ENCODE peak calls at places on chromosomes 16 and 17, in seven cellular contexts. B is ovary, J is A549, H is Peyer's patch, D is adrenal gland, G is lower leg skin, W is uterus. P is an unnamed sample.

GRCh38 chr17:17723354-17724261 is 42.4 kb downstream of the RAI1 start:
- DNase-seq in J (no peak), H (no peak), G (no peak), D (no peak), W (no peak), B (no peak), P (peak)

GRCh38 chr17:13646411-13646810 is 44.7 kb upstream of the HS3ST3A1 start:
- DNase-seq in W (no peak), G (no peak), H (no peak), D (no peak), J (no peak), B (no peak), P (no peak)

GRCh38 chr17:79778504-79779087 is 648 bp downstream of the CBX2 start:
- DNase-seq in H (no peak), W (no peak), B (peak), J (no peak), G (no peak), D (no peak), P (peak)

GRCh38 chr16:1940273-1941161 is 2.5 kb downstream of the MSRB1 start:
- DNase-seq in B (no peak), W (no peak), J (no peak), G (no peak), D (no peak), H (peak), P (no peak)

GRCh38 chr17:57319806-57320205 is 63.5 kb downstream of the MSI2 start:
- DNase-seq in B (no peak), W (no peak), J (no peak), G (no peak), D (no peak), H (no peak), P (no peak)

GRCh38 chr17:8698142-8699050 is 46.2 kb downstream of the CCDC42 start:
- DNase-seq in G (peak), H (no peak), B (peak), W (peak), D (peak), J (no peak), P (no peak)

GRCh38 chr17:61457226-61457983 is 5.2 kb downstream of the TBX4 start:
- DNase-seq in B (no peak), H (peak), D (no peak), W (no peak), G (peak), J (no peak), P (no peak)

GRCh38 chr17:8985054-8985701 is 19.7 kb upstream of the PIK3R5 start:
- DNase-seq in D (no peak), W (no peak), J (no peak), G (no peak), H (no peak), B (no peak), P (no peak)

GRCh38 chr16:54594646-54595381 is 308.2 kb upstream of the IRX3 start:
- DNase-seq in G (no peak), B (no peak), D (no peak), H (no peak), J (no peak), W (no peak), P (no peak)

GRCh38 chr16:17362191-17362590 is 108.6 kb downstream of the XYLT1 start:
- DNase-seq in G (no peak), D (no peak), J (no peak), W (no peak), H (no peak), B (no peak), P (no peak)

GRCh38 chr16:9901-10665 is 43.3 kb downstream of the POLR3K start:
- DNase-seq in G (peak), D (no peak), W (no peak), B (peak), J (no peak), H (peak), P (peak)

GRCh38 chr17:19372004-19372365 is 6.3 kb upstream of the MAPK7 start:
- DNase-seq in J (no peak), W (peak), B (no peak), G (peak), D (no peak), H (no peak), P (no peak)

GRCh38 chr16:23254338-23254737 is 47.8 kb upstream of the SCNN1B start:
- DNase-seq in D (no peak), G (no peak), B (no peak), J (no peak), W (no peak), H (no peak), P (no peak)

GRCh38 chr16:81483970-81484595 is 39.5 kb downstream of the CMIP start:
- DNase-seq in B (no peak), D (no peak), H (no peak), W (no peak), G (no peak), J (no peak), P (peak)

GRCh38 chr17:67546578-67547527 is 169.8 kb downstream of the PITPNC1 start:
- DNase-seq in B (peak), J (no peak), G (no peak), H (peak), W (peak), D (peak), P (no peak)

GRCh38 chr17:65268832-65269231 is 131.7 kb downstream of the RGS9 start:
- DNase-seq in B (no peak), G (no peak), J (no peak), D (no peak), W (no peak), H (no peak), P (no peak)

GRCh38 chr17:58338454-58338841 is 9.9 kb upstream of the TSPOAP1 start:
- DNase-seq in H (no peak), W (no peak), D (no peak), J (no peak), B (no peak), G (no peak), P (no peak)

GRCh38 chr16:79747688-79748087 is 147.2 kb upstream of the MAF start:
- DNase-seq in W (no peak), D (no peak), H (no peak), J (no peak), G (no peak), B (no peak), P (no peak)

GRCh38 chr16:2194852-2195315 is 1.5 kb downstream of the CASKIN1 start:
- DNase-seq in D (no peak), B (no peak), H (no peak), G (no peak), W (no peak), J (peak), P (peak)

GRCh38 chr17:31388770-31389672 is 2.5 kb upstream of the RAB11FIP4 start:
- DNase-seq in W (no peak), G (peak), J (peak), H (no peak), D (no peak), B (no peak), P (peak)

GRCh38 chr16:89358030-89359005 is 132.0 kb downstream of the ANKRD11 start:
- DNase-seq in G (no peak), J (no peak), W (no peak), H (peak), B (peak), D (no peak), P (no peak)

GRCh38 chr16:57898961-57899360 is 72.0 kb downstream of the CNGB1 start:
- DNase-seq in W (no peak), H (no peak), D (no peak), G (no peak), B (no peak), J (no peak), P (no peak)

GRCh38 chr16:88347656-88348376 is 34.9 kb upstream of the ZNF469 start:
- DNase-seq in J (no peak), B (peak), D (no peak), G (no peak), W (no peak), H (no peak), P (no peak)

GRCh38 chr16:17463335-17463734 is 7.4 kb downstream of the XYLT1 start:
- DNase-seq in J (no peak), D (no peak), W (no peak), G (no peak), B (no peak), H (no peak), P (no peak)

GRCh38 chr16:74297296-74297665 is 667 bp downstream of the PSMD7 start:
- DNase-seq in B (no peak), H (no peak), G (peak), W (no peak), J (peak), D (peak), P (peak)

GRCh38 chr16:1772908-1773702 is at the start of gene MRPS34:
- DNase-seq in H (peak), G (peak), B (peak), J (peak), W (peak), D (peak), P (peak)

GRCh38 chr17:6666077-6666521 is 14.5 kb downstream of the C17orf100 start:
- DNase-seq in H (peak), G (peak), J (peak), B (peak), W (peak), D (peak), P (peak)

GRCh38 chr16:74611721-74612120 is 4.8 kb upstream of the GLG1 start:
- DNase-seq in W (no peak), B (no peak), G (no peak), H (no peak), J (no peak), D (no peak), P (no peak)

GRCh38 chr16:53761967-53762726 is 58.2 kb downstream of the FTO start:
- DNase-seq in B (no peak), G (no peak), H (no peak), D (no peak), W (no peak), J (no peak), P (no peak)

GRCh38 chr17:77182773-77183172 is 42.0 kb downstream of the SEC14L1 start:
- DNase-seq in B (no peak), H (no peak), G (no peak), D (peak), J (no peak), W (no peak), P (no peak)

GRCh38 chr16:85662976-85663830 is 25.6 kb downstream of the GINS2 start:
- DNase-seq in H (peak), D (no peak), W (no peak), J (no peak), B (no peak), G (no peak), P (no peak)

GRCh38 chr16:85659805-85660511 is 28.8 kb downstream of the GINS2 start:
- DNase-seq in D (peak), B (peak), H (peak), J (peak), W (peak), G (no peak), P (peak)

GRCh38 chr16:85659336-85659735 is 29.4 kb downstream of the GINS2 start:
- DNase-seq in G (no peak), D (no peak), B (no peak), W (no peak), J (no peak), H (no peak), P (no peak)

GRCh38 chr16:85662036-85662812 is 26.5 kb downstream of the GINS2 start:
- DNase-seq in H (peak), W (no peak), G (no peak), B (no peak), D (peak), J (no peak), P (no peak)

GRCh38 chr16:85661131-85662035 is 27.4 kb downstream of the GINS2 start:
- DNase-seq in D (peak), J (no peak), W (no peak), B (peak), H (peak), G (peak), P (no peak)
- TF ChIP-seq POLR2A in D (no peak), J (no peak), W (no peak), B (no peak), H (no peak), G (no peak), P (no peak)

GRCh38 chr17:75271233-75271954 is 363 bp upstream of the MIF4GD start:
- DNase-seq in B (peak), H (peak), D (peak), J (peak), G (peak), W (peak), P (peak)

GRCh38 chr17:75271955-75272847 is 1.2 kb upstream of the MIF4GD start:
- DNase-seq in W (peak), G (no peak), H (peak), D (peak), J (no peak), B (no peak), P (no peak)

GRCh38 chr17:75270966-75271232 is at the start of gene MIF4GD:
- DNase-seq in J (no peak), H (no peak), W (no peak), B (no peak), G (no peak), D (no peak), P (no peak)

GRCh38 chr17:75272848-75273184 is 1.8 kb upstream of the MIF4GD start:
- DNase-seq in G (no peak), W (no peak), B (no peak), D (no peak), J (no peak), H (no peak), P (no peak)

DNA sequence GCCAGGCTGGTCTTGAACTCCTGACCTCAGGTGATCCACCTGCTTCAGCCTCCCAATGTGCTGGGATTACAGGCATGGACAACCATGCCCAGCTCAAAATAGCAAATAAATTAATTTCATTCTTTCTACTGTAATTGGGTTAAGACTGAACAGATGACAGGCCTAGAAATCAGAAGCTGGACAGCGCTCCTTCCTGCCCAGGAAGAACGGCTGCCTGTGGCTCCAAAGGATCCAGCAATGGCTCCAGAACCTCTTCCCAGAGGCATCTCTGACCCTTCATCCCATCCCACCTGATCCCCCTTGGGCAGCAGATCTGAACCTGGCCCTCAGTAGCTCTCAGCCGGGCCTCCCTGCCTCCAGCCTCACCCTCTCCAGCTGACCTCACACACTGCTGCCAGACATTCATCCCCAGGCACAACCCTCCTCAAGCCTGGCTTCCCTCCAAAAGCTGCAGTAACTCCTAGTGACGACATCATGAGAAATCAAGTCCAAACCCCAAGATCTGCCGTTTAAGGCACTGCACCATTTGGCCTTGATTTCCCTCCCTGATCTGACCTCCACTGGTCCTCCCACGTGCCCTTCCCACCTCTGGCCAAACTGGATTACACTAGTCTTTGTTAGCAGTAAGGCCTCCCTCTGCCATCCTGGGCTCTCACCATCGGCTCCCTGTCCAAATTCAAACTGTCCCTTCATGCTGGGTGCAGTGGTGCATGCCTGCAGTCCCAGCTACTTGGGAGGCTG is 3.1 kb upstream of the MIF4GD start:
- DNase-seq in H (no peak), G (no peak), W (no peak), D (peak), B (no peak), J (no peak), P (peak)
- TF ChIP-seq POLR2A in H (no peak), G (no peak), W (no peak), D (no peak), B (no peak), J (peak), P (no peak)

GRCh38 chr17:47651704-47652103 is 2.0 kb downstream of the KPNB1 start:
- DNase-seq in H (no peak), D (no peak), G (no peak), B (no peak), W (no peak), J (no peak), P (no peak)

GRCh38 chr17:47649972-47650524 is 329 bp downstream of the KPNB1 start:
- DNase-seq in H (no peak), G (no peak), B (no peak), J (peak), W (no peak), D (no peak), P (no peak)

GRCh38 chr17:47652570-47652969 is 2.9 kb downstream of the KPNB1 start:
- DNase-seq in G (peak), J (no peak), W (no peak), B (no peak), H (no peak), D (no peak), P (no peak)

GRCh38 chr17:47650525-47651522 is 1.1 kb downstream of the KPNB1 start:
- DNase-seq in B (peak), G (peak), W (peak), J (peak), D (peak), H (peak), P (peak)

DNA sequence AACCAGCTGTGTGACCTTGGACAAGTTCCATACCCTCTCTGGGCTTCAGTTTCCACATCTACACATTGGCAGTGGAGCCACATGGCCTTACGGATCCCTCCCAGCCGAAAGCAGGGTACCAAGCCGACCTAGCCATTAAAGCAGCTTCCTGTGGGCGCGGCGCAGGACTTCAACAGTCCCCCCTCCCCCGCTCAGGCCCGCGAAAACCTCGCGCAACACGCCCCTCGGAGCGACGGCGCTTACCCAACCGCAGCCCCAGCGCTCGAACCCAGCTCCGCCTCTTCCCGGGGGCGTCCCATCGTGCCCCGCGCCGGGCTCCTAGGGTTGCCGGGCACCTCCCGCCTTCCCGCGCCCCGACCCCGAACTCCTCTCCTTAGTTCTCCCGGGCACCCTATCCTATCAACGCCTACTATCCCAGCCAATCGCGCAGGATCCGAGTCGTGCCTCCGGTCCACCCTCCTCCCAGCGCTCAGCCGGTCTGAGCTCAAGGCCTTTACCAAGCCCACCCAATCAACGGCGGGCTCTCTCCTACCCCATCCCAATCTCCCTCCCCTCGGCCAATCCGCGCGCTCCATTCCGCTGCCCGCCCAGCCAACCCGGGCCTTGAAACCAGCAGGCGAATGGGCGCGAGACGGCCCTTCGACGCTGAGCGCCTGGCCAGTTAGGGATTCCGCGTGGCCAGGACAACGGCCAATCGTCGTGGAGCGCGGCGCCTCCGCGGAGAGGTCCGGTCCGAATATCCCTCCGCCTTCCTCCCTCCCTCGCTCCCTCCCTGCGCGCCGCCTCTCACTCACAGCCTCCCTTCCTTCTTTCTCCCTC is at the start of gene KPNB1:
- DNase-seq in H (peak), D (peak), B (peak), G (peak), W (peak), J (peak), P (peak)
- TF ChIP-seq POLR2A in H (peak), D (peak), B (peak), G (no peak), W (peak), J (peak), P (peak)

DNA sequence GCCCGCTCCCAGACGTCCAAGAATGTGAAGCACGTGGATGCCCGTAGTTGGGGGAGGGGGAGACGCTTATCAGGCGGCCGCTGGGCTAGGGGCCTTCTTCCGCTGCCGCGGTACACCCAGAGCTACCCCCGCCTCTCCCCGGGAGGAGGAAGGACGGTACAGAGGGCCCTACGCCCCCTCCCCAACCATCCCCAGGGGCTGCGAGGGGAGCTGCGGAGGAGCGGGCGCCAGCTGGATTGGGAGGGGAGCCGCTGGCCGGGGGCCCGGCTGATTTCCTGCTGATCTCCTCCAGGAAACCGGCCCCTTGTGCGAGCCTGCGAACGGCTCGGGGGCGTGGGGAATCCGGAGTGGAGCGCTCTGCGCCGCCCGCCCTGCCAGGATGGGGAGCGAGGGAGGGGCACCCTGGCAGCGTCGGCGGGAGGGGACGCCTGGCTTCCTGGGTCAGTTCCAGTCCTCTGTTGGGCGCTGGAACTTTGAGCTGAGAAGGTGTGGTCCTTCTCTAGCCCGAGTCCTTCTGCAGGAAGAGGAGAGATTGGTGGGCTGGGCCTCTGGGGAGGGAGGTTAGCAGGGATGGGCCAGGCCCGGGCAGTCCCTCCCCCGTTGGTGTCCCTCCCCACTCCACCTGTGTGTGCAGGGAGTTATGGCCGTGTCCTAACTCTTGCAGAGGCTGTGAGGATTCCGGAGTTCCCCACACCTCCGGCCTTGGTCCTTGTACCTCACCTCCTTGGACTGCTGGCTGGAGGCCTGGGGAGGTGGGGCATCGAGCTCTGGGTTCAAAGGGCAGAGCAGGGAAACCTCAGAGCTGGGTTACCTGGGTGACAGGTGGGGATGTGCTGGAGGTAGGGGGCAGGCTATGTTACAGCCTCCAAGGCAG is 19.1 kb downstream of the GJD3 start:
- DNase-seq in W (peak), B (peak), G (peak), J (peak), H (peak), D (peak), P (peak)
- TF ChIP-seq POLR2A in W (peak), B (no peak), G (no peak), J (no peak), H (peak), D (no peak), P (no peak)